ENCODE peak calls at places on chromosomes 12 and 14, in six cellular contexts. G is lower leg skin, S is Panc1, A is nephron progenitor cell, Q is upper lobe of right lung, M is tibial artery. L is an unnamed sample.

GRCh38 chr12:110269622-110270124 is 11.4 kb upstream of the ATP2A2 start:
- DNase-seq in A (no peak), G (no peak), S (no peak), Q (no peak), M (no peak), L (no peak)

GRCh38 chr14:98704441-98704840 is 567.6 kb downstream of the BCL11B start:
- DNase-seq in M (no peak), Q (no peak), S (no peak), A (no peak), G (no peak), L (no peak)

GRCh38 chr12:3684449-3685051 is 68.4 kb downstream of the CRACR2A start:
- DNase-seq in Q (no peak), M (no peak), A (peak; percentile 22), G (no peak), S (no peak), L (no peak)

GRCh38 chr14:102803139-102803538 is 25.9 kb downstream of the TRAF3 start:
- DNase-seq in G (no peak), M (peak; percentile 8), A (no peak), Q (no peak), S (no peak), L (no peak)

GRCh38 chr14:69056389-69056788 is 77.3 kb upstream of the ACTN1 start:
- DNase-seq in A (no peak), M (no peak), S (no peak), G (no peak), Q (no peak), L (no peak)

GRCh38 chr14:106013879-106014376 is 487.5 kb downstream of the TMEM121 start:
- DNase-seq in Q (no peak), A (no peak), M (no peak), G (no peak), S (no peak), L (no peak)

GRCh38 chr12:89962648-89963047 is 254.0 kb upstream of the ATP2B1 start:
- DNase-seq in Q (no peak), M (no peak), A (no peak), S (no peak), G (no peak), L (no peak)

GRCh38 chr12:52084491-52085231 is 5.2 kb downstream of the SMIM41 start:
- DNase-seq in S (no peak), Q (peak; percentile 29), A (no peak), M (no peak), G (no peak), L (no peak)

GRCh38 chr12:40225337-40225983 is 663 bp downstream of the LRRK2 start:
- DNase-seq in S (no peak), A (no peak), G (no peak), M (no peak), Q (no peak), L (no peak)

GRCh38 chr14:35336171-35337073 is 44.2 kb downstream of the PSMA6 start:
- DNase-seq in G (peak; percentile 96), Q (peak; percentile 95), S (no peak), A (peak; percentile 57), M (peak; percentile 96), L (peak; percentile 91)

GRCh38 chr14:64324461-64325255 is 30.5 kb upstream of the ESR2 start:
- DNase-seq in G (no peak), A (no peak), S (no peak), Q (no peak), M (no peak), L (no peak)

GRCh38 chr12:27965966-27966365 is 6.6 kb downstream of the PTHLH start:
- DNase-seq in G (no peak), S (no peak), A (no peak), Q (no peak), M (no peak), L (no peak)

GRCh38 chr12:104011265-104011664 is 38.7 kb downstream of the GLT8D2 start:
- DNase-seq in A (no peak), M (no peak), G (no peak), Q (no peak), S (peak; percentile 12), L (no peak)

GRCh38 chr14:35385042-35385839 is 19.3 kb downstream of the NFKBIA start:
- DNase-seq in M (peak; percentile 86), A (no peak), Q (no peak), S (no peak), G (peak; percentile 95), L (peak; percentile 67)

GRCh38 chr12:15837141-15837781 is 44.9 kb upstream of the STRAP start:
- DNase-seq in A (no peak), M (no peak), G (no peak), Q (no peak), S (no peak), L (no peak)

GRCh38 chr12:121590476-121591143 is 9.8 kb upstream of the KDM2B start:
- DNase-seq in G (no peak), Q (no peak), S (no peak), M (no peak), A (peak; percentile 20), L (no peak)

GRCh38 chr12:9098115-9098452 is 17.6 kb downstream of the A2M start:
- DNase-seq in A (no peak), G (no peak), Q (no peak), M (no peak), S (no peak), L (no peak)

GRCh38 chr14:55220230-55220629 is 28.8 kb upstream of the DLGAP5 start:
- DNase-seq in S (no peak), G (no peak), A (no peak), M (no peak), Q (no peak), L (no peak)

GRCh38 chr14:89146291-89146690 is 270.7 kb downstream of the FOXN3 start:
- DNase-seq in Q (no peak), A (no peak), S (no peak), G (no peak), M (no peak), L (no peak)

GRCh38 chr12:128534906-128535305 is 267.9 kb downstream of the TMEM132C start:
- DNase-seq in A (no peak), S (no peak), M (no peak), G (no peak), Q (no peak), L (no peak)

GRCh38 chr12:92574046-92574783 is 128.6 kb upstream of the PLEKHG7 start:
- DNase-seq in S (no peak), G (no peak), Q (no peak), M (no peak), A (no peak), L (no peak)

GRCh38 chr14:21047378-21047781 is 5.2 kb downstream of the RNASE7 start:
- DNase-seq in M (no peak), S (no peak), G (peak; percentile 12), A (no peak), Q (no peak), L (no peak)

GRCh38 chr12:47360771-47361388 is 281.1 kb upstream of the AMIGO2 start:
- DNase-seq in S (no peak), G (no peak), M (no peak), A (no peak), Q (no peak), L (no peak)

GRCh38 chr14:44785096-44785495 is 176.7 kb downstream of the KLHL28 start:
- DNase-seq in Q (no peak), M (no peak), G (no peak), A (no peak), S (no peak), L (no peak)

GRCh38 chr14:100406505-100407131 is 83.5 kb downstream of the SLC25A47 start:
- DNase-seq in M (no peak), A (no peak), Q (peak; percentile 61), S (no peak), G (no peak), L (no peak)

GRCh38 chr14:53646925-53647324 is 309.7 kb downstream of the BMP4 start:
- DNase-seq in M (no peak), G (no peak), Q (no peak), A (no peak), S (no peak), L (no peak)
- TF ChIP-seq CTCF in M (no peak), G (no peak), Q (no peak), A (no peak), S (no peak), L (no peak)

DNA sequence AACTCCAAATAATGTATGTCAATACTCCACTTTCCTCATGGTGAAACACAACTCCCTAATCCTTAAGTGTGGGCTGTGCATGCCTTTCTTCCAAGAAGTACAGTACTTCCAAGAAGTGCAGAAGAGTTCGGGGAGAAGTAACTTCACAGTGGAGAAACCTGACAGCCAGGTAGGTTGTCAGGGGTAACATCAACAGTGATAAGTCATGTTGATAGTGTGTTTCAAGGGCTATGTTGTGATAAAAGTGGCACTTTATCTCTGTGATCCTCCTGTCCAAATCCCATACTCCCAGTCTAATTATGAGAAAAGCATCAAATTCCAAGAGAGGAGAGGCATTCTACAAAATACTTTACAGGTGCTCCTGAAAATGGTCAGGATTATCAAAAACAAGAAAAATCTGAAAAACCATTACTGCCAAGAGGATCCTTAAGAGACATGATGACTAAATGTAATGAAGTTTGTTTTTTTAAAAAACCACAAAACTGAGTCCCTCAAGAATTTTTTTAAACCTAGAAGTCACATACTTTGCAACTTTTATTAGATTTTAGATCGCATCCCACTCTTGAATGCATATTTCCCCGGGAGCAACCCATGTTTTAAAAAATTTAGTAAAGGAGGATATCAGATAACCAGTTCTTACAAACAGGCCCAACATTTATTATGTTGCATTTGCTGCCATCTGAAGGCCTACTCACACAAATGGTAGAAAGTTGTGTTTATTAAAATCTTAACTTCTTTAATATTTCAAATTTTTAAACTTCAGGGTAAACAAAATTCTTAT is 44.5 kb upstream of the CCT2 start:
- DNase-seq in A (no peak), G (no peak), S (no peak), M (no peak), Q (no peak), L (no peak)
- TF ChIP-seq CTCF in A (no peak), G (no peak), S (no peak), M (no peak), Q (no peak), L (no peak)

DNA sequence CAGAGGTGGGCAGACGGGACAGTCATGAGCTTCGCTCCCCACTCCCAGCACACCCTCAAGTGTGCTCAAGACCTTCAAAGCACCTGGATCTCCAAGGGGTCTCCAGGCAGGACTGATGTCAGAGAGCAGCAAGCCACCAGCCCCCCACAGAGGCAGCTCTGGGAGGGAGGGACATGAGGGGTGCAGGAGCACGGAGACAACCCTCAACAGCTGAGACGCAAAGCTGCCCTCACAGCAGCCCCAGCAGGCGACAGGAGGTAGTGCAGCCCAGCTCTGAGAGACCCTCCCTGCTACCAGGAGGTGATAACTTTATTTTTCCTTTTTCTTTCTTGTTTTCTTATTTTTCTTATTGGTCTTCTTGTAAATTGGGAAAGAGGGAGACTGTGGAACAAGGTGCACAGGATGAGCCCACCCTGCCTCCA is 17.9 kb downstream of the SIVA1 start:
- DNase-seq in Q (no peak), G (no peak), S (peak; percentile 4), A (no peak), M (no peak), L (no peak)
- TF ChIP-seq CTCF in Q (peak; percentile 51), G (no peak), S (peak; percentile 79), A (peak; percentile 39), M (peak; percentile 25), L (peak; percentile 44)

GRCh38 chr12:8030189-8030588 is 2.3 kb upstream of the FOXJ2 start:
- DNase-seq in S (no peak), A (no peak), M (no peak), Q (no peak), G (no peak), L (no peak)

GRCh38 chr12:8034802-8035201 is 2.3 kb downstream of the FOXJ2 start:
- DNase-seq in S (no peak), Q (no peak), M (no peak), A (no peak), G (no peak), L (no peak)

GRCh38 chr12:8031872-8032241 is 659 bp upstream of the FOXJ2 start:
- DNase-seq in S (no peak), M (no peak), A (no peak), Q (no peak), G (no peak), L (no peak)

GRCh38 chr12:8033153-8034044 is 883 bp downstream of the FOXJ2 start:
- DNase-seq in A (peak; percentile 51), Q (no peak), M (peak; percentile 78), G (peak; percentile 89), S (no peak), L (no peak)

GRCh38 chr12:8032242-8033152 is at the start of gene FOXJ2:
- DNase-seq in Q (peak; percentile 93), S (no peak), A (peak; percentile 84), M (peak; percentile 57), G (peak; percentile 96), L (peak; percentile 85)
- TF ChIP-seq CTCF in Q (no peak), S (no peak), A (peak; percentile 5), M (no peak), G (no peak), L (no peak)